ENCODE peak calls at places on chromosomes 7 and 10, in four cellular contexts. One of them, this sample, is unnamed.

GRCh38 chr10:3438608-3439007 is 266.0 kb upstream of the PITRM1 start:
- DNase-seq in A549: no peak
- DNase-seq in dorsolateral prefrontal cortex: no peak
- DNase-seq in hepatocyte: no peak
- DNase-seq in this sample: no peak

GRCh38 chr7:81903115-81903514 is 133.3 kb upstream of the HGF start:
- DNase-seq in A549: no peak
- DNase-seq in dorsolateral prefrontal cortex: no peak
- DNase-seq in hepatocyte: no peak
- DNase-seq in this sample: no peak

GRCh38 chr7:156612930-156613329 is 27.6 kb upstream of the RNF32 start:
- DNase-seq in A549: no peak
- DNase-seq in dorsolateral prefrontal cortex: no peak
- DNase-seq in hepatocyte: no peak
- DNase-seq in this sample: no peak

GRCh38 chr10:6423004-6423403 is 157.1 kb downstream of the PRKCQ start:
- DNase-seq in A549: no peak
- DNase-seq in dorsolateral prefrontal cortex: no peak
- DNase-seq in hepatocyte: no peak
- DNase-seq in this sample: no peak

GRCh38 chr10:3467052-3467906 is 294.7 kb upstream of the PITRM1 start:
- DNase-seq in A549: peak
- DNase-seq in dorsolateral prefrontal cortex: peak
- DNase-seq in hepatocyte: peak
- DNase-seq in this sample: peak

GRCh38 chr10:472241-472910 is 217.1 kb downstream of the DIP2C start:
- DNase-seq in A549: no peak
- DNase-seq in dorsolateral prefrontal cortex: no peak
- DNase-seq in hepatocyte: no peak
- DNase-seq in this sample: no peak

GRCh38 chr10:102616071-102616770 is 28.1 kb upstream of the TRIM8 start:
- DNase-seq in A549: no peak
- DNase-seq in dorsolateral prefrontal cortex: no peak
- DNase-seq in hepatocyte: no peak
- DNase-seq in this sample: no peak

GRCh38 chr7:79298145-79298760 is 155.2 kb downstream of the MAGI2 start:
- DNase-seq in A549: peak
- DNase-seq in dorsolateral prefrontal cortex: no peak
- DNase-seq in hepatocyte: peak
- DNase-seq in this sample: no peak

GRCh38 chr10:84291389-84291788 is 37.0 kb upstream of the CCSER2 start:
- DNase-seq in A549: no peak
- DNase-seq in dorsolateral prefrontal cortex: no peak
- DNase-seq in hepatocyte: peak
- DNase-seq in this sample: no peak

GRCh38 chr10:77398558-77398957 is 239.1 kb downstream of the KCNMA1 start:
- DNase-seq in A549: no peak
- DNase-seq in dorsolateral prefrontal cortex: no peak
- DNase-seq in hepatocyte: no peak
- DNase-seq in this sample: no peak

GRCh38 chr7:114663502-114663901 is 248.9 kb downstream of the FOXP2 start:
- DNase-seq in A549: no peak
- DNase-seq in dorsolateral prefrontal cortex: no peak
- DNase-seq in hepatocyte: peak
- DNase-seq in this sample: no peak

GRCh38 chr7:120442838-120443237 is 169.9 kb downstream of the KCND2 start:
- DNase-seq in A549: no peak
- DNase-seq in dorsolateral prefrontal cortex: no peak
- DNase-seq in hepatocyte: no peak
- DNase-seq in this sample: no peak

GRCh38 chr10:19426039-19426438 is 377.4 kb downstream of the MALRD1 start:
- DNase-seq in A549: no peak
- DNase-seq in dorsolateral prefrontal cortex: no peak
- DNase-seq in hepatocyte: no peak
- DNase-seq in this sample: no peak

GRCh38 chr7:145082366-145083240 is 246.8 kb upstream of the TPK1 start:
- DNase-seq in A549: no peak
- DNase-seq in dorsolateral prefrontal cortex: no peak
- DNase-seq in hepatocyte: no peak
- DNase-seq in this sample: no peak

GRCh38 chr7:69445549-69445948 is 152.7 kb upstream of the AUTS2 start:
- DNase-seq in A549: no peak
- DNase-seq in dorsolateral prefrontal cortex: no peak
- DNase-seq in hepatocyte: no peak
- DNase-seq in this sample: no peak

GRCh38 chr7:45129181-45129800 is 17.8 kb upstream of the TBRG4 start:
- DNase-seq in A549: no peak
- DNase-seq in dorsolateral prefrontal cortex: no peak
- DNase-seq in hepatocyte: no peak
- DNase-seq in this sample: no peak

GRCh38 chr10:44857363-44858016 is 53.6 kb upstream of the TMEM72 start:
- DNase-seq in A549: peak
- DNase-seq in dorsolateral prefrontal cortex: no peak
- DNase-seq in hepatocyte: peak
- DNase-seq in this sample: no peak

GRCh38 chr10:11975795-11976194 is 66.8 kb downstream of the UPF2 start:
- DNase-seq in A549: no peak
- DNase-seq in dorsolateral prefrontal cortex: no peak
- DNase-seq in hepatocyte: no peak
- DNase-seq in this sample: no peak

GRCh38 chr7:87767827-87768226 is 108.3 kb downstream of the SLC25A40 start:
- DNase-seq in A549: no peak
- DNase-seq in dorsolateral prefrontal cortex: no peak
- DNase-seq in hepatocyte: no peak
- DNase-seq in this sample: no peak

GRCh38 chr10:109852004-109852717 is 71.2 kb downstream of the XPNPEP1 start:
- DNase-seq in A549: peak
- DNase-seq in dorsolateral prefrontal cortex: peak
- DNase-seq in hepatocyte: peak
- DNase-seq in this sample: peak

GRCh38 chr7:140638311-140638791 is 2.3 kb downstream of the DENND2A start:
- DNase-seq in A549: no peak
- DNase-seq in dorsolateral prefrontal cortex: no peak
- DNase-seq in hepatocyte: peak
- DNase-seq in this sample: no peak

GRCh38 chr10:16597656-16598055 is 76.0 kb upstream of the C1QL3 start:
- DNase-seq in A549: no peak
- DNase-seq in dorsolateral prefrontal cortex: peak
- DNase-seq in hepatocyte: no peak
- DNase-seq in this sample: no peak

GRCh38 chr7:8254667-8255066 is 7.3 kb downstream of the ICA1 start:
- DNase-seq in A549: no peak
- DNase-seq in dorsolateral prefrontal cortex: no peak
- DNase-seq in hepatocyte: no peak
- DNase-seq in this sample: no peak

GRCh38 chr7:46747222-46747621 is 826.1 kb upstream of the IGFBP3 start:
- DNase-seq in A549: no peak
- DNase-seq in dorsolateral prefrontal cortex: no peak
- DNase-seq in hepatocyte: no peak
- DNase-seq in this sample: no peak

GRCh38 chr7:284762-285722 is 4.9 kb upstream of the FOXL3 start:
- DNase-seq in A549: no peak
- DNase-seq in dorsolateral prefrontal cortex: peak
- DNase-seq in hepatocyte: peak
- DNase-seq in this sample: no peak

GRCh38 chr10:91590904-91591791 is 41.7 kb downstream of the PPP1R3C start:
- DNase-seq in A549: peak
- DNase-seq in dorsolateral prefrontal cortex: no peak
- DNase-seq in hepatocyte: peak
- DNase-seq in this sample: no peak

GRCh38 chr7:51079494-51079893 is 237.1 kb downstream of the COBL start:
- DNase-seq in A549: no peak
- DNase-seq in dorsolateral prefrontal cortex: no peak
- DNase-seq in hepatocyte: no peak
- DNase-seq in this sample: no peak

GRCh38 chr10:106513328-106513727 is 651.2 kb downstream of the SORCS1 start:
- DNase-seq in A549: no peak
- DNase-seq in dorsolateral prefrontal cortex: no peak
- DNase-seq in hepatocyte: no peak
- DNase-seq in this sample: no peak

GRCh38 chr7:33420311-33420710 is 290.9 kb downstream of the BBS9 start:
- DNase-seq in A549: no peak
- DNase-seq in dorsolateral prefrontal cortex: no peak
- DNase-seq in hepatocyte: no peak
- DNase-seq in this sample: no peak

GRCh38 chr7:151999337-152000090 is 26.0 kb upstream of the GALNT11 start:
- DNase-seq in A549: no peak
- DNase-seq in dorsolateral prefrontal cortex: no peak
- DNase-seq in hepatocyte: no peak
- DNase-seq in this sample: no peak

GRCh38 chr7:35704261-35704660 is 9.3 kb upstream of the HERPUD2 start:
- DNase-seq in A549: no peak
- DNase-seq in dorsolateral prefrontal cortex: no peak
- DNase-seq in hepatocyte: no peak
- DNase-seq in this sample: no peak

GRCh38 chr7:21996641-21997040 is 50.9 kb upstream of the CDCA7L start:
- DNase-seq in A549: no peak
- DNase-seq in dorsolateral prefrontal cortex: no peak
- DNase-seq in hepatocyte: no peak
- DNase-seq in this sample: no peak

GRCh38 chr7:3451696-3452095 is 150.6 kb downstream of the SDK1 start:
- DNase-seq in A549: no peak
- DNase-seq in dorsolateral prefrontal cortex: no peak
- DNase-seq in hepatocyte: no peak
- DNase-seq in this sample: no peak

GRCh38 chr7:68873616-68874015 is 724.7 kb upstream of the AUTS2 start:
- DNase-seq in A549: no peak
- DNase-seq in dorsolateral prefrontal cortex: no peak
- DNase-seq in hepatocyte: no peak
- DNase-seq in this sample: no peak

GRCh38 chr10:86397120-86397519 is 30.5 kb upstream of the GRID1 start:
- DNase-seq in A549: no peak
- DNase-seq in dorsolateral prefrontal cortex: no peak
- DNase-seq in hepatocyte: no peak
- DNase-seq in this sample: no peak

GRCh38 chr7:45387837-45388236 is 186.3 kb upstream of the ADCY1 start:
- DNase-seq in A549: no peak
- DNase-seq in dorsolateral prefrontal cortex: no peak
- DNase-seq in hepatocyte: no peak
- DNase-seq in this sample: no peak

GRCh38 chr10:126598009-126598408 is 72.5 kb downstream of the C10orf90 start:
- DNase-seq in A549: peak
- DNase-seq in dorsolateral prefrontal cortex: no peak
- DNase-seq in hepatocyte: peak
- DNase-seq in this sample: no peak

GRCh38 chr7:154842608-154843007 is 160.3 kb downstream of the PAXIP1 start:
- DNase-seq in A549: no peak
- DNase-seq in dorsolateral prefrontal cortex: no peak
- DNase-seq in hepatocyte: no peak
- DNase-seq in this sample: no peak

GRCh38 chr10:4526426-4526825 is 299.6 kb upstream of the AKR1E2 start:
- DNase-seq in A549: no peak
- DNase-seq in dorsolateral prefrontal cortex: no peak
- DNase-seq in hepatocyte: no peak
- DNase-seq in this sample: no peak

GRCh38 chr10:4522296-4523000 is 303.6 kb upstream of the AKR1E2 start:
- DNase-seq in A549: no peak
- DNase-seq in dorsolateral prefrontal cortex: no peak
- DNase-seq in hepatocyte: no peak
- DNase-seq in this sample: no peak

GRCh38 chr10:4529266-4529665 is 296.7 kb upstream of the AKR1E2 start:
- DNase-seq in A549: no peak
- DNase-seq in dorsolateral prefrontal cortex: no peak
- DNase-seq in hepatocyte: no peak
- DNase-seq in this sample: no peak

GRCh38 chr10:4525095-4525494 is 300.9 kb upstream of the AKR1E2 start:
- DNase-seq in A549: no peak
- DNase-seq in dorsolateral prefrontal cortex: no peak
- DNase-seq in hepatocyte: no peak
- DNase-seq in this sample: no peak

DNA sequence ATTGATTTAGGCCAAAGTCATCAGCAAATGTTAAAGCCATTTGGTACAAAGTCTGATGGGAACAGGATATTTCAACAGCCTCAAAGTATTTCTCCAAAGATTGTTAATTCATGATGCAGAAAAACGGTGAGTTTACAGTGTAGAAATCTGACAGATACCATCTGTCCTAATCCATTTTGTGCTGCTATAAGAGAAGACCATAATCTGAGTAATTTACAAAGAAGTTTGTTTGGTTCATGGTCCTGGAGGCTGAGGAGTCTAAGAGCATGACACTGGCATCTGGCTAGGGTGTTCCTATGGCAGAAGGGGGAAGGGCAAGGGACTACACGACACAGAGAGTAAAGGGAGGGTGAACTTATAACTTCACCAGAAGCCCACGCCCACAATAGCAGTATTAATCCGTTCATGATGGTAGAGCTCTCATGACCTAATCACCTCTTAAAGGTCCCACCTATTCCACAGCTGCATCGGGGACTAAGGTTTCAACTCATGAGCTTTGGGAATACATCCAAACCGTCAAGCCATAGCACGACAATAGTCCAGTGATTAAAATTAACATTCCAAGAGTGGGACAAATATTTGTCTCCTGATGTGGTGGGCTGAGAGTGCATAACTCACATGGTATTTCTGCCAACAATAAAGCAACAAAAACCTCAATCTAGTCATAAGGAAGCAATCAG is 298.6 kb upstream of the AKR1E2 start:
- DNase-seq in A549: no peak
- DNase-seq in dorsolateral prefrontal cortex: no peak
- DNase-seq in hepatocyte: no peak
- DNase-seq in this sample: no peak
- H3K27ac ChIP-seq in A549: no peak
- H3K27ac ChIP-seq in dorsolateral prefrontal cortex: no peak
- H3K27ac ChIP-seq in hepatocyte: no peak
- H3K27ac ChIP-seq in this sample: no peak

GRCh38 chr7:76325811-76326210 is 23.3 kb downstream of the HSPB1 start:
- DNase-seq in A549: no peak
- DNase-seq in dorsolateral prefrontal cortex: no peak
- DNase-seq in hepatocyte: no peak
- DNase-seq in this sample: no peak
- H3K27ac ChIP-seq in A549: peak
- H3K27ac ChIP-seq in dorsolateral prefrontal cortex: no peak
- H3K27ac ChIP-seq in hepatocyte: no peak
- H3K27ac ChIP-seq in this sample: no peak

GRCh38 chr7:131581241-131582157 is 25.1 kb upstream of the PODXL start:
- DNase-seq in A549: no peak
- DNase-seq in dorsolateral prefrontal cortex: peak
- DNase-seq in hepatocyte: no peak
- DNase-seq in this sample: peak
- H3K27ac ChIP-seq in A549: no peak
- H3K27ac ChIP-seq in dorsolateral prefrontal cortex: no peak
- H3K27ac ChIP-seq in hepatocyte: no peak
- H3K27ac ChIP-seq in this sample: peak

GRCh38 chr7:131111792-131112191 is 215.9 kb upstream of the MKLN1 start:
- DNase-seq in A549: no peak
- DNase-seq in dorsolateral prefrontal cortex: no peak
- DNase-seq in hepatocyte: no peak
- DNase-seq in this sample: no peak

GRCh38 chr7:131109757-131110293 is 217.9 kb upstream of the MKLN1 start:
- DNase-seq in A549: peak
- DNase-seq in dorsolateral prefrontal cortex: peak
- DNase-seq in hepatocyte: peak
- DNase-seq in this sample: peak

GRCh38 chr7:131111081-131111576 is 216.5 kb upstream of the MKLN1 start:
- DNase-seq in A549: peak
- DNase-seq in dorsolateral prefrontal cortex: no peak
- DNase-seq in hepatocyte: no peak
- DNase-seq in this sample: no peak

GRCh38 chr7:131109011-131109756 is 218.5 kb upstream of the MKLN1 start:
- DNase-seq in A549: no peak
- DNase-seq in dorsolateral prefrontal cortex: no peak
- DNase-seq in hepatocyte: no peak
- DNase-seq in this sample: no peak

GRCh38 chr7:131110294-131111080 is 217.2 kb upstream of the MKLN1 start:
- DNase-seq in A549: no peak
- DNase-seq in dorsolateral prefrontal cortex: peak
- DNase-seq in hepatocyte: no peak
- DNase-seq in this sample: peak
- H3K27ac ChIP-seq in A549: peak
- H3K27ac ChIP-seq in dorsolateral prefrontal cortex: peak
- H3K27ac ChIP-seq in hepatocyte: peak
- H3K27ac ChIP-seq in this sample: peak